ENCODE peak calls at places on chromosomes 1 and 21, in six cellular contexts. X, P, Y, T, A and W are unnamed samples.

GRCh38 chr1:204074274-204075115 is 1.6 kb downstream of the SOX13 start:
- DNase-seq in P (peak), X (no peak), Y (peak), T (peak), A (no peak), W (peak)

GRCh38 chr1:42139444-42139843 is 13.8 kb upstream of the GUCA2B start:
- DNase-seq in T (no peak), P (no peak), X (no peak), Y (no peak), A (no peak), W (no peak)

GRCh38 chr21:42565886-42566523 is 52.4 kb downstream of the SLC37A1 start:
- DNase-seq in T (no peak), A (no peak), X (no peak), Y (no peak), P (no peak), W (no peak)

GRCh38 chr1:92356956-92357355 is 58.1 kb downstream of the RPAP2 start:
- DNase-seq in X (no peak), P (peak), Y (no peak), T (no peak), A (no peak), W (no peak)

GRCh38 chr1:203097001-203097400 is 11.2 kb upstream of the MYOG start:
- DNase-seq in T (no peak), A (no peak), X (no peak), Y (no peak), P (no peak), W (no peak)

GRCh38 chr1:50348449-50349241 is 74.6 kb downstream of the DMRTA2 start:
- DNase-seq in A (peak), Y (peak), X (peak), T (peak), P (peak), W (peak)

GRCh38 chr1:224433671-224434446 is 738 bp downstream of the WDR26 start:
- DNase-seq in A (peak), X (no peak), Y (peak), T (peak), P (no peak), W (peak)

GRCh38 chr1:10033359-10033845 is 644 bp downstream of the UBE4B start:
- DNase-seq in T (no peak), Y (no peak), X (no peak), P (peak), A (no peak), W (no peak)

GRCh38 chr1:17545354-17545753 is 5.9 kb downstream of the ARHGEF10L start:
- DNase-seq in T (no peak), X (no peak), Y (no peak), A (no peak), P (peak), W (no peak)

GRCh38 chr1:37948841-37949240 is 2.0 kb upstream of the INPP5B start:
- DNase-seq in P (no peak), T (no peak), X (no peak), Y (no peak), A (no peak), W (no peak)

GRCh38 chr21:40688106-40688850 is 158.7 kb downstream of the DSCAM start:
- DNase-seq in A (no peak), X (no peak), P (no peak), T (no peak), Y (no peak), W (no peak)

GRCh38 chr1:35436078-35436477 is 121.1 kb downstream of the KIAA0319L start:
- DNase-seq in P (no peak), Y (no peak), A (no peak), T (no peak), X (no peak), W (no peak)

GRCh38 chr21:17848228-17848627 is 29.1 kb upstream of the C21orf91 start:
- DNase-seq in T (no peak), A (no peak), Y (no peak), P (peak), X (no peak), W (no peak)